ENCODE peak calls at places on chromosomes 3 and 15, in four cellular contexts. One of them, this sample, is unnamed.

GRCh38 chr3:187684444-187684843 is 14.2 kb upstream of the SST start:
- DNase-seq in cardiac fibroblast: no peak
- DNase-seq in heart right ventricle: no peak
- DNase-seq in lung: no peak
- DNase-seq in this sample: no peak

GRCh38 chr3:53709856-53710674 is 136.2 kb downstream of the CHDH start:
- DNase-seq in cardiac fibroblast: peak
- DNase-seq in heart right ventricle: peak
- DNase-seq in lung: peak
- DNase-seq in this sample: peak

GRCh38 chr3:31356941-31357340 is 175.8 kb upstream of the STT3B start:
- DNase-seq in cardiac fibroblast: peak
- DNase-seq in heart right ventricle: no peak
- DNase-seq in lung: peak
- DNase-seq in this sample: no peak

GRCh38 chr15:40762919-40763800 is 708 bp upstream of the GCHFR start:
- DNase-seq in cardiac fibroblast: peak
- DNase-seq in heart right ventricle: peak
- DNase-seq in lung: peak
- DNase-seq in this sample: peak

GRCh38 chr3:189119947-189120346 is 51.8 kb upstream of the TPRG1 start:
- DNase-seq in cardiac fibroblast: no peak
- DNase-seq in heart right ventricle: no peak
- DNase-seq in lung: no peak
- DNase-seq in this sample: no peak

GRCh38 chr15:74429784-74430141 is 4.0 kb downstream of the SEMA7A start:
- DNase-seq in cardiac fibroblast: no peak
- DNase-seq in heart right ventricle: no peak
- DNase-seq in lung: no peak
- DNase-seq in this sample: no peak

GRCh38 chr3:142450192-142450591 is 2.4 kb upstream of the XRN1 start:
- DNase-seq in cardiac fibroblast: no peak
- DNase-seq in heart right ventricle: no peak
- DNase-seq in lung: no peak
- DNase-seq in this sample: no peak

GRCh38 chr15:77030042-77030927 is 35.4 kb downstream of the PSTPIP1 start:
- DNase-seq in cardiac fibroblast: no peak
- DNase-seq in heart right ventricle: no peak
- DNase-seq in lung: no peak
- DNase-seq in this sample: peak

GRCh38 chr3:138479355-138479964 is 45.0 kb downstream of the ESYT3 start:
- DNase-seq in cardiac fibroblast: peak
- DNase-seq in heart right ventricle: no peak
- DNase-seq in lung: no peak
- DNase-seq in this sample: no peak

GRCh38 chr3:22360977-22361376 is 610.0 kb upstream of the ZNF385D start:
- DNase-seq in cardiac fibroblast: peak
- DNase-seq in heart right ventricle: no peak
- DNase-seq in lung: no peak
- DNase-seq in this sample: no peak
- TF ChIP-seq CTCF in cardiac fibroblast: no peak
- TF ChIP-seq CTCF in heart right ventricle: no peak
- TF ChIP-seq CTCF in lung: no peak
- TF ChIP-seq CTCF in this sample: no peak

DNA sequence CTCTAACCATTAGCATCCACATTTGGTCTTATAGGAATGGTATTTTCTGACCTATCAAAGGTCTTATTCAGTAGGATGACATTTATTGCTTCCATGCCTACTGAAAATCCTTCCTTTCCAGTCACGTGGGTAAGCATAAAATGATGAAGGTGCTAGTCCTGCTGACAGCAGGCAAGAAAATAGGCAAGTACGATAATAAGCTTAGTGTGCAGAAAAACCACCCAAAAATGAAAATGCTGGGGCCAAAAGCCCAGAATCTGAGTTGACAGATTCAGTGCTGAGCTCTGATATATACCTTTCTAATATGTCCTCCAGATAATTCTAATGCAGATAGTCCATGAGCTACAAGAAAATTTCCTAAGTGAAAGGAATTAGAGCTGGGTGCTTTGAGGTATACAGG is 194.8 kb downstream of the WDR72 start:
- DNase-seq in cardiac fibroblast: no peak
- DNase-seq in heart right ventricle: no peak
- DNase-seq in lung: no peak
- DNase-seq in this sample: no peak
- TF ChIP-seq CTCF in cardiac fibroblast: no peak
- TF ChIP-seq CTCF in heart right ventricle: no peak
- TF ChIP-seq CTCF in lung: no peak
- TF ChIP-seq CTCF in this sample: no peak

GRCh38 chr3:115836944-115837343 is 213.6 kb downstream of the GAP43 start:
- DNase-seq in cardiac fibroblast: peak
- DNase-seq in heart right ventricle: no peak
- DNase-seq in lung: no peak
- DNase-seq in this sample: no peak
- TF ChIP-seq CTCF in cardiac fibroblast: peak
- TF ChIP-seq CTCF in heart right ventricle: peak
- TF ChIP-seq CTCF in lung: no peak
- TF ChIP-seq CTCF in this sample: peak

DNA sequence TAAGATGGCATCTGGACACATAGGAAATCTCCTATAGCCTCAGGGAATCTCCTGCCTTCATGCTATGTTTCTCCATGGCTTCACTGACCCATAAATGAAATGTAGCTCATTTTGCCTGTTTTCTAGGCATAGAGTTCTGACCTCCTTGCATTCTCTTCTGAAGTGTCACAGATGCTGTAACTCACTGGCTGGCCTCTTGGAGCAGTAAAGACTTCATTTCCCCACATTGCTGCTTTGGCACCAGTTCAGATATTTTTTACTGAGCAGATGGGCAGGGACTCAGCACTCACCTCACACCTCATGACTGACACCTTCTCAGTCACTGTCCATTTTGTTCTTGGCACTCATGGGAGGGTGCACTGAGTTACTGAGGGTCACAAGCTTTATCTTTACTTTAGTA is 286.7 kb upstream of the TGFBR2 start:
- DNase-seq in cardiac fibroblast: peak
- DNase-seq in heart right ventricle: peak
- DNase-seq in lung: peak
- DNase-seq in this sample: no peak
- TF ChIP-seq CTCF in cardiac fibroblast: peak
- TF ChIP-seq CTCF in heart right ventricle: peak
- TF ChIP-seq CTCF in lung: peak
- TF ChIP-seq CTCF in this sample: peak

GRCh38 chr3:13336592-13336991 is 83.5 kb downstream of the NUP210 start:
- DNase-seq in cardiac fibroblast: no peak
- DNase-seq in heart right ventricle: no peak
- DNase-seq in lung: no peak
- DNase-seq in this sample: no peak

GRCh38 chr3:13339833-13340232 is 80.3 kb downstream of the NUP210 start:
- DNase-seq in cardiac fibroblast: no peak
- DNase-seq in heart right ventricle: no peak
- DNase-seq in lung: no peak
- DNase-seq in this sample: no peak

GRCh38 chr3:13335503-13335902 is 84.6 kb downstream of the NUP210 start:
- DNase-seq in cardiac fibroblast: no peak
- DNase-seq in heart right ventricle: no peak
- DNase-seq in lung: no peak
- DNase-seq in this sample: no peak

GRCh38 chr3:13338231-13338630 is 81.9 kb downstream of the NUP210 start:
- DNase-seq in cardiac fibroblast: no peak
- DNase-seq in heart right ventricle: no peak
- DNase-seq in lung: no peak
- DNase-seq in this sample: no peak

DNA sequence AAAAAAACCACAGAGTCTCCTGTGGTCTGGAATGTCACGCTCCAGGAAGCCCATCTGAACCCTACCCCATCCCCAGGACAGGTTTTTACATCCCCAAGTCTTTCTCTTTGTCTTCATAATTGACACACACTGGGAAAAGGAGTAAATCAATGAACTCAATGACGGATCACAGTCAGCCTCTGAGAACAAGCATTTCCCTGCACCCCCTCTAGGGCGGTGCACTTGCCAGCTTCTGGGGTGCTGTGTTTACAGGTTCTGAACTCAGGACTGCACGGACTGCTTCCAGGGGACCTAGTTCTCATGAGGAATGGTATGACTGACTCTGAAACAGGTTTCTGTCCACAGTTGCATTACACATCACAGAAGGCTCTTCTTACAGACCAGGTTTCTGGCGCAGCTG is 81.1 kb downstream of the NUP210 start:
- DNase-seq in cardiac fibroblast: no peak
- DNase-seq in heart right ventricle: no peak
- DNase-seq in lung: no peak
- DNase-seq in this sample: no peak
- TF ChIP-seq CTCF in cardiac fibroblast: no peak
- TF ChIP-seq CTCF in heart right ventricle: no peak
- TF ChIP-seq CTCF in lung: no peak
- TF ChIP-seq CTCF in this sample: no peak

DNA sequence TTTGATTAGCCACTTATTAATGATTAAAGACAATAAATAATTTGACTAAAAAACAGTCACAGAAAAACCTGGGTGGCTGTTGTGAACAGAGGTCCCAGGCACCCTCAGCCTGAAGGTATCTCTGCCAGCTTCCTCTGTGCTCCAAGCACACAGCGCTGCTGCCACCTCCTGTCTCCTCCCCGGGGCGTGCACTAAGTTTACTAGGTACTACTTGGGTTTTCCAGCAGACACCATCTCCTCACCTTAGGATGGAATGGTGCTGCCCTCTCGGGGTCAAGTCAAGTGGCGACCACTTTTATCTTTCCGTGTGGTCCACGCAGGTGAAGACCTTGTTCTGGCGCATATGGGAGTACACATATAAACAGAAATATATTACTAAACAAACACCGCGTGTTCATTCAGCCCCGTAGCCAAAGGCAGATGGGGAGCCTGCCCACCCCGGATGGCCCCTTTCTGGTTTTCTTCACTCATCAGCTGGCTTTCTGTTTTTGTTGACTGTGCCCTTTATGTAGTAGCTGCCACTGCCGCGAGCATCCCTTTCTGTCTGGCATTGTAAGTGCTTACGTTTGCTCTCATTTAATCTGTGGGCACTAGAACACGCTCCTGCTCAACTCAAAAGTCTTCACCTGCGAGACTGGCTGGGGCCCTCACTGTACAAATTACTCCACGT is 128.0 kb downstream of the LRIG1 start:
- DNase-seq in cardiac fibroblast: peak
- DNase-seq in heart right ventricle: peak
- DNase-seq in lung: no peak
- DNase-seq in this sample: no peak
- TF ChIP-seq CTCF in cardiac fibroblast: peak
- TF ChIP-seq CTCF in heart right ventricle: peak
- TF ChIP-seq CTCF in lung: no peak
- TF ChIP-seq CTCF in this sample: no peak

GRCh38 chr3:171326717-171327440 is 133.3 kb downstream of the TNIK start:
- DNase-seq in cardiac fibroblast: no peak
- DNase-seq in heart right ventricle: no peak
- DNase-seq in lung: no peak
- DNase-seq in this sample: no peak

GRCh38 chr3:171330936-171331335 is 129.3 kb downstream of the TNIK start:
- DNase-seq in cardiac fibroblast: no peak
- DNase-seq in heart right ventricle: no peak
- DNase-seq in lung: no peak
- DNase-seq in this sample: no peak

GRCh38 chr3:171329759-171330158 is 130.4 kb downstream of the TNIK start:
- DNase-seq in cardiac fibroblast: no peak
- DNase-seq in heart right ventricle: no peak
- DNase-seq in lung: no peak
- DNase-seq in this sample: no peak

GRCh38 chr3:171327441-171328174 is 132.6 kb downstream of the TNIK start:
- DNase-seq in cardiac fibroblast: no peak
- DNase-seq in heart right ventricle: no peak
- DNase-seq in lung: no peak
- DNase-seq in this sample: no peak

DNA sequence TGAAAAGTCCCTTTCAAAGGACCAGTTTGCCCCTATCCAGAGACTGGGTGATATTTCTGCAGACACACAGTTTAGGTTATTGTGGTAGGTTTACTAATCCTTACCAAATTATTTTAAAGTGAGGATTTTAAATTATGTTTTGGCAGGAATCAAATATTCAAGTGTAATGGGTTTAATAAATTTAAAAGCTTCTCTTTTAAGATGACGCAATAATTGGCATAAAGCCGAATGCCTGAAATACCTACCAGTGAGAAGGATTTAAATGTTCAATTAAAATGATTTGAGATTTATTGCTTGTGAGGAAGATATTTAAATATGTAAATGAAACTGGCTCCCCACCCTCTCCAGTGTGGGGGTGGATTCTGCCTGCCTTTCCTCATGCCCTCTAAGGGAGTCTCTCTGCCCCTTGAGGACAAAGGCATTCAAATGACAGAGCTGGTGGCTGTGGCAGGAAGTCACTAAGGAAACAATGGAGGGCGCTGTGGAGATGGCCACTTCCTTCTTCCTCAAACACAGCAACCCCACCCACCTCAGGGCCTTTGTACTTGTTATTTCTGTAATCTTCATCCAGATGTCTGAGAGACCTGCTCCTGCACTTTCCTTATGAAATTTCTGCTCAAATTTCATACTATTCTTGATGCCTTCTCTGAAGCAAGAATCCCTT is 131.7 kb downstream of the TNIK start:
- DNase-seq in cardiac fibroblast: peak
- DNase-seq in heart right ventricle: no peak
- DNase-seq in lung: peak
- DNase-seq in this sample: peak
- TF ChIP-seq CTCF in cardiac fibroblast: no peak
- TF ChIP-seq CTCF in heart right ventricle: peak
- TF ChIP-seq CTCF in lung: no peak
- TF ChIP-seq CTCF in this sample: no peak

GRCh38 chr3:46932455-46933225 is 43.9 kb downstream of the CCDC12 start:
- DNase-seq in cardiac fibroblast: no peak
- DNase-seq in heart right ventricle: no peak
- DNase-seq in lung: no peak
- DNase-seq in this sample: peak
- TF ChIP-seq CTCF in cardiac fibroblast: no peak
- TF ChIP-seq CTCF in heart right ventricle: no peak
- TF ChIP-seq CTCF in lung: no peak
- TF ChIP-seq CTCF in this sample: no peak

This sample was measured in tibial artery.